ENCODE peak calls at places on chromosomes 7 and 10, in five cellular contexts. One of them, this sample, is unnamed.

GRCh38 chr10:43259248-43259980 is 7.5 kb downstream of the RASGEF1A start:
- DNase-seq in Peyer's patch: no peak
- DNase-seq in endothelial cell of umbilical vein: no peak
- DNase-seq in adrenal gland: no peak
- DNase-seq in K562: peak; percentile 11
- DNase-seq in this sample: peak; percentile 85

GRCh38 chr10:95425592-95426465 is 135.0 kb upstream of the PDLIM1 start:
- DNase-seq in Peyer's patch: no peak
- DNase-seq in endothelial cell of umbilical vein: no peak
- DNase-seq in adrenal gland: no peak
- DNase-seq in K562: peak; percentile 52
- DNase-seq in this sample: no peak

GRCh38 chr10:24901686-24902399 is 50.6 kb downstream of the PRTFDC1 start:
- DNase-seq in Peyer's patch: peak; percentile 23
- DNase-seq in endothelial cell of umbilical vein: peak; percentile 75
- DNase-seq in adrenal gland: peak; percentile 87
- DNase-seq in K562: peak; percentile 80
- DNase-seq in this sample: no peak

GRCh38 chr7:127884066-127884559 is 147.1 kb downstream of the LRRC4 start:
- DNase-seq in Peyer's patch: no peak
- DNase-seq in endothelial cell of umbilical vein: no peak
- DNase-seq in adrenal gland: peak; percentile 62
- DNase-seq in K562: no peak
- DNase-seq in this sample: no peak

GRCh38 chr10:92753865-92754264 is 64.1 kb downstream of the HHEX start:
- DNase-seq in Peyer's patch: no peak
- DNase-seq in endothelial cell of umbilical vein: peak; percentile 54
- DNase-seq in adrenal gland: no peak
- DNase-seq in K562: peak; percentile 55
- DNase-seq in this sample: no peak

GRCh38 chr7:150321788-150322113 is 1.4 kb upstream of the LRRC61 start:
- DNase-seq in Peyer's patch: no peak
- DNase-seq in endothelial cell of umbilical vein: no peak
- DNase-seq in adrenal gland: no peak
- DNase-seq in K562: no peak
- DNase-seq in this sample: no peak

GRCh38 chr7:83413831-83414230 is 235.1 kb downstream of the SEMA3E start:
- DNase-seq in Peyer's patch: no peak
- DNase-seq in endothelial cell of umbilical vein: peak; percentile 7
- DNase-seq in adrenal gland: no peak
- DNase-seq in K562: no peak
- DNase-seq in this sample: no peak

GRCh38 chr10:23768281-23768680 is 329.4 kb downstream of the OTUD1 start:
- DNase-seq in Peyer's patch: no peak
- DNase-seq in endothelial cell of umbilical vein: no peak
- DNase-seq in adrenal gland: no peak
- DNase-seq in K562: no peak
- DNase-seq in this sample: no peak

GRCh38 chr10:26780793-26781601 is 79.8 kb downstream of the ABI1 start:
- DNase-seq in Peyer's patch: peak; percentile 59
- DNase-seq in endothelial cell of umbilical vein: no peak
- DNase-seq in adrenal gland: no peak
- DNase-seq in K562: no peak
- DNase-seq in this sample: no peak

GRCh38 chr7:133691727-133692450 is 435.3 kb upstream of the LRGUK start:
- DNase-seq in Peyer's patch: no peak
- DNase-seq in endothelial cell of umbilical vein: no peak
- DNase-seq in adrenal gland: no peak
- DNase-seq in K562: no peak
- DNase-seq in this sample: no peak

GRCh38 chr10:118457824-118458428 is 115.8 kb upstream of the FAM204A start:
- DNase-seq in Peyer's patch: no peak
- DNase-seq in endothelial cell of umbilical vein: no peak
- DNase-seq in adrenal gland: no peak
- DNase-seq in K562: no peak
- DNase-seq in this sample: no peak

GRCh38 chr7:138304071-138304320 is 156.1 kb upstream of the TRIM24 start:
- DNase-seq in Peyer's patch: no peak
- DNase-seq in endothelial cell of umbilical vein: no peak
- DNase-seq in adrenal gland: no peak
- DNase-seq in K562: no peak
- DNase-seq in this sample: no peak

GRCh38 chr7:150954986-150955518 is 23.1 kb downstream of the KCNH2 start:
- DNase-seq in Peyer's patch: no peak
- DNase-seq in endothelial cell of umbilical vein: no peak
- DNase-seq in adrenal gland: no peak
- DNase-seq in K562: no peak
- DNase-seq in this sample: no peak

GRCh38 chr10:31942892-31943291 is 14.3 kb upstream of the ARHGAP12 start:
- DNase-seq in Peyer's patch: no peak
- DNase-seq in endothelial cell of umbilical vein: no peak
- DNase-seq in adrenal gland: no peak
- DNase-seq in K562: no peak
- DNase-seq in this sample: no peak

DNA sequence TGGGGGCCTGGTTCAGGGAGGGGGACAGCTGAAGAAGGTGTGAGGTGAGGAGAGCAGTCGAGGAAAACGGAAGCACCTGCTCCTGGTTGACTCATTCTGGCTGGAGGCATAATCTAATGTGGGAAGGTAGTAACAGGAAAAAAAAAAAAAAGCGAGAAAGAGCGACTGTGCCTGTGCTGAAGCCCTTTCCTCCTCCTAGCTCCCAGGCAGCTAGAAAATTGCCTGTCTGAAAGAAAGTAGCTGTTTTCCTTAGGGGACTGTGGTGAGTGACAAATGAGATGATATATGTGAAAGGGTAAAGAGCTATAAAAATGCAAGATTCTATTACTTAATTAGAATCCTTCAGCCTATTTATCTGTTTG is 4.9 kb upstream of the MEST start:
- DNase-seq in Peyer's patch: no peak
- DNase-seq in endothelial cell of umbilical vein: peak; percentile 51
- DNase-seq in adrenal gland: no peak
- DNase-seq in K562: no peak
- DNase-seq in this sample: no peak
- H3K27ac ChIP-seq in Peyer's patch: peak overlapping the region; percentile 58
- H3K27ac ChIP-seq in endothelial cell of umbilical vein: no peak overlapping the region
- H3K27ac ChIP-seq in adrenal gland: no peak overlapping the region
- H3K27ac ChIP-seq in K562: no peak overlapping the region
- H3K27ac ChIP-seq in this sample: no peak overlapping the region

GRCh38 chr7:5422324-5423271 is 1.0 kb downstream of the TNRC18 start:
- DNase-seq in Peyer's patch: no peak
- DNase-seq in endothelial cell of umbilical vein: peak; percentile 39
- DNase-seq in adrenal gland: no peak
- DNase-seq in K562: peak; percentile 45
- DNase-seq in this sample: no peak
- TF ChIP-seq CTCF in Peyer's patch: no peak
- TF ChIP-seq CTCF in endothelial cell of umbilical vein: no peak
- TF ChIP-seq CTCF in adrenal gland: peak; percentile 22
- TF ChIP-seq CTCF in K562: no peak
- TF ChIP-seq CTCF in this sample: no peak

GRCh38 chr7:105013818-105014724 is at the start of gene KMT2E:
- DNase-seq in Peyer's patch: peak; percentile 83
- DNase-seq in endothelial cell of umbilical vein: peak; percentile 79
- DNase-seq in adrenal gland: peak; percentile 95
- DNase-seq in K562: peak; percentile 91
- DNase-seq in this sample: no peak
- TF ChIP-seq POLR2A in Peyer's patch: peak; percentile 37
- TF ChIP-seq POLR2A in endothelial cell of umbilical vein: peak; percentile 62
- TF ChIP-seq POLR2A in adrenal gland: peak; percentile 50
- TF ChIP-seq POLR2A in K562: no peak
- TF ChIP-seq POLR2A in this sample: no peak

GRCh38 chr10:102131286-102132170 is 1.3 kb upstream of the PPRC1 start:
- DNase-seq in Peyer's patch: no peak
- DNase-seq in endothelial cell of umbilical vein: no peak
- DNase-seq in adrenal gland: no peak
- DNase-seq in K562: no peak
- DNase-seq in this sample: no peak
- H3K27ac ChIP-seq in Peyer's patch: no peak overlapping the region
- H3K27ac ChIP-seq in endothelial cell of umbilical vein: no peak overlapping the region
- H3K27ac ChIP-seq in adrenal gland: no peak overlapping the region
- H3K27ac ChIP-seq in K562: peak overlapping the region; percentile 91
- H3K27ac ChIP-seq in this sample: no peak overlapping the region

DNA sequence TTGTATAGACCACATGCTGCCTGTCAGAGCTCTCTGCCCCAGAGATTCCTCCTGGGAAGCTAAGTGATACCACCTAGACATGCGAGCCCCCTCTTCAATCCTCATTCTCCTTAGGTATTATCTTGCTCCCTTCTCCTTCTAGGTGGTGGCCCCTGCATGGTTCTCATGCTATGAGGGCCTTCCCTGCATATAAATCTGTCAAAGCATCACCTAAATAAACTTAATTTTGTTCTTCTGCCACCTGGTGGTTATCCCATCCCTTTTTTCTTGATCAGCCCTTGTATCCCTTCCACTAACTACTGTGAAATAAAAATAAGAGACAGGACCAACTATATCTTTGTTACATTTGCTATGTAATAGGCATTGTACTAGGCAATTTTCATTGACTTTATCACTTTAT is 242.1 kb downstream of the CDC14C start:
- DNase-seq in Peyer's patch: no peak
- DNase-seq in endothelial cell of umbilical vein: no peak
- DNase-seq in adrenal gland: no peak
- DNase-seq in K562: no peak
- DNase-seq in this sample: no peak
- TF ChIP-seq CTCF in Peyer's patch: no peak
- TF ChIP-seq CTCF in endothelial cell of umbilical vein: no peak
- TF ChIP-seq CTCF in adrenal gland: no peak
- TF ChIP-seq CTCF in K562: no peak
- TF ChIP-seq CTCF in this sample: no peak

GRCh38 chr7:12687213-12688171 is at the start of gene ARL4A:
- DNase-seq in Peyer's patch: peak; percentile 98
- DNase-seq in endothelial cell of umbilical vein: peak; percentile 99
- DNase-seq in adrenal gland: peak; percentile 100
- DNase-seq in K562: peak; percentile 99
- DNase-seq in this sample: peak; percentile 99

GRCh38 chr7:12686234-12686893 is 1.1 kb upstream of the ARL4A start:
- DNase-seq in Peyer's patch: peak; percentile 89
- DNase-seq in endothelial cell of umbilical vein: peak; percentile 90
- DNase-seq in adrenal gland: peak; percentile 96
- DNase-seq in K562: peak; percentile 86
- DNase-seq in this sample: peak; percentile 95

GRCh38 chr7:12684733-12685132 is 2.7 kb upstream of the ARL4A start:
- DNase-seq in Peyer's patch: peak; percentile 33
- DNase-seq in endothelial cell of umbilical vein: no peak
- DNase-seq in adrenal gland: no peak
- DNase-seq in K562: no peak
- DNase-seq in this sample: no peak

GRCh38 chr7:12685550-12685949 is 1.9 kb upstream of the ARL4A start:
- DNase-seq in Peyer's patch: peak; percentile 25
- DNase-seq in endothelial cell of umbilical vein: peak; percentile 70
- DNase-seq in adrenal gland: peak; percentile 55
- DNase-seq in K562: no peak
- DNase-seq in this sample: no peak

GRCh38 chr7:12686894-12687212 is 580 bp upstream of the ARL4A start:
- DNase-seq in Peyer's patch: no peak
- DNase-seq in endothelial cell of umbilical vein: no peak
- DNase-seq in adrenal gland: no peak
- DNase-seq in K562: no peak
- DNase-seq in this sample: no peak
- TF ChIP-seq POLR2A in Peyer's patch: peak; percentile 14
- TF ChIP-seq POLR2A in endothelial cell of umbilical vein: no peak
- TF ChIP-seq POLR2A in adrenal gland: peak; percentile 4
- TF ChIP-seq POLR2A in K562: no peak
- TF ChIP-seq POLR2A in this sample: no peak

GRCh38 chr10:72015868-72016267 is 51.7 kb downstream of the CHST3 start:
- DNase-seq in Peyer's patch: no peak
- DNase-seq in endothelial cell of umbilical vein: no peak
- DNase-seq in adrenal gland: no peak
- DNase-seq in K562: no peak
- DNase-seq in this sample: no peak
- H3K27ac ChIP-seq in Peyer's patch: no peak overlapping the region
- H3K27ac ChIP-seq in endothelial cell of umbilical vein: no peak overlapping the region
- H3K27ac ChIP-seq in adrenal gland: no peak overlapping the region
- H3K27ac ChIP-seq in K562: no peak overlapping the region
- H3K27ac ChIP-seq in this sample: no peak overlapping the region

This sample was measured in vagina.